ENCODE peak calls at places on chromosomes 7 and 10, in eight cellular contexts. Q, Y, N, U, Z, X, D and L are unnamed samples.

GRCh38 chr7:54060643-54061042 is 481.5 kb upstream of the VSTM2A start:
- DNase-seq in Q (no peak), X (no peak), U (no peak), Z (no peak), D (no peak), N (no peak), Y (no peak), L (no peak)

GRCh38 chr10:131851332-131851731 is 49.5 kb upstream of the PPP2R2D start:
- DNase-seq in Y (peak; percentile 22), U (no peak), N (no peak), D (no peak), Z (peak; percentile 14), X (peak; percentile 13), Q (no peak), L (no peak)

GRCh38 chr7:23938937-23939552 is 229.0 kb downstream of the STK31 start:
- DNase-seq in Q (peak; percentile 8), N (no peak), Z (no peak), X (no peak), Y (no peak), D (peak; percentile 11), U (no peak), L (peak; percentile 41)

GRCh38 chr10:108392286-108392685 is 1227.8 kb upstream of the SORCS1 start:
- DNase-seq in D (peak; percentile 36), Y (no peak), X (no peak), U (no peak), N (no peak), Z (no peak), Q (no peak), L (peak; percentile 22)

GRCh38 chr7:111184960-111185359 is 94.0 kb downstream of the LRRN3 start:
- DNase-seq in D (no peak), N (no peak), Q (peak; percentile 87), X (no peak), Z (no peak), Y (no peak), U (no peak), L (no peak)

GRCh38 chr10:77026148-77026547 is 611.5 kb downstream of the KCNMA1 start:
- DNase-seq in Z (no peak), Q (no peak), X (no peak), U (no peak), Y (no peak), D (no peak), N (no peak), L (no peak)

GRCh38 chr7:127891144-127891543 is 140.1 kb downstream of the LRRC4 start:
- DNase-seq in U (no peak), D (no peak), Q (no peak), N (no peak), Y (no peak), Z (no peak), X (no peak), L (no peak)

GRCh38 chr7:140165422-140165821 is 11.4 kb downstream of the KDM7A start:
- DNase-seq in X (no peak), Q (no peak), U (peak; percentile 51), Y (no peak), N (no peak), D (peak; percentile 89), Z (no peak), L (peak; percentile 76)

GRCh38 chr10:88960854-88961253 is 8.3 kb upstream of the ACTA2 start:
- DNase-seq in U (no peak), D (no peak), N (no peak), Q (no peak), Z (no peak), Y (no peak), X (no peak), L (no peak)

GRCh38 chr10:63593576-63593975 is 72.4 kb downstream of the REEP3 start:
- DNase-seq in Q (peak; percentile 74), D (peak; percentile 22), U (no peak), X (no peak), N (no peak), Z (no peak), Y (no peak), L (no peak)

GRCh38 chr7:38068461-38068860 is 109.6 kb upstream of the STARD3NL start:
- DNase-seq in N (no peak), D (no peak), U (no peak), X (no peak), Y (no peak), Z (no peak), Q (no peak), L (no peak)

GRCh38 chr10:77837248-77837924 is 89.2 kb downstream of the DLG5 start:
- DNase-seq in Y (peak; percentile 74), X (no peak), U (peak; percentile 27), N (no peak), D (peak; percentile 78), Z (no peak), Q (peak; percentile 62), L (peak; percentile 39)

GRCh38 chr10:119595715-119596515 is 849 bp downstream of the TIAL1 start:
- DNase-seq in Z (peak; percentile 36), U (no peak), N (no peak), Y (peak; percentile 82), Q (no peak), X (peak; percentile 86), D (peak; percentile 44), L (peak; percentile 58)

GRCh38 chr7:51309361-51310130 is 7.1 kb downstream of the COBL start:
- DNase-seq in Y (no peak), N (no peak), Q (peak; percentile 43), U (no peak), D (no peak), X (no peak), Z (no peak), L (no peak)

GRCh38 chr10:8767616-8768015 is 713.1 kb downstream of the GATA3 start:
- DNase-seq in N (no peak), D (no peak), X (no peak), Q (no peak), U (no peak), Y (no peak), Z (no peak), L (no peak)

GRCh38 chr10:61139230-61139928 is 195.4 kb upstream of the RHOBTB1 start:
- DNase-seq in D (no peak), Q (no peak), U (no peak), Y (no peak), X (no peak), Z (no peak), N (no peak), L (no peak)

GRCh38 chr7:97639036-97639435 is 92.8 kb upstream of the TAC1 start:
- DNase-seq in Y (no peak), Z (no peak), D (no peak), U (no peak), Q (no peak), N (no peak), X (no peak), L (no peak)